ENCODE peak calls at places on chromosome 11, in seven cellular contexts. N, J, D, C, L, E and Q are unnamed samples.

GRCh38 chr11:26849009-26849408 is 127.1 kb upstream of the SLC5A12 start:
- DNase-seq in N (no peak), E (peak; percentile 32), D (no peak), L (peak; percentile 71), C (no peak), J (no peak), Q (no peak)

GRCh38 chr11:86802601-86803051 is 2.3 kb downstream of the PRSS23 start:
- DNase-seq in D (no peak), E (peak; percentile 37), J (peak; percentile 70), C (no peak), L (no peak), N (no peak), Q (peak; percentile 64)

GRCh38 chr11:28461846-28462245 is 353.7 kb downstream of the METTL15 start:
- DNase-seq in N (no peak), L (no peak), E (no peak), J (peak; percentile 32), C (no peak), D (no peak), Q (no peak)

GRCh38 chr11:62012451-62013265 is 45.2 kb upstream of the FTH1 start:
- DNase-seq in L (no peak), E (peak; percentile 13), C (no peak), D (no peak), J (peak; percentile 60), N (no peak), Q (peak; percentile 47)

GRCh38 chr11:122748968-122749687 is 89.2 kb upstream of the CRTAM start:
- DNase-seq in L (peak; percentile 64), D (peak; percentile 49), J (peak; percentile 95), C (no peak), N (peak; percentile 99), E (peak; percentile 48), Q (peak; percentile 61)

GRCh38 chr11:19872526-19873135 is 160.0 kb downstream of the NAV2 start:
- DNase-seq in D (no peak), E (no peak), N (no peak), L (no peak), C (peak; percentile 57), J (no peak), Q (no peak)

GRCh38 chr11:69333149-69333710 is 39.3 kb downstream of the MYEOV start:
- DNase-seq in L (no peak), E (no peak), J (no peak), D (no peak), N (no peak), C (no peak), Q (no peak)

GRCh38 chr11:111982019-111982464 is 43.2 kb upstream of the DLAT start:
- DNase-seq in J (peak; percentile 18), E (peak; percentile 83), N (no peak), C (peak; percentile 33), L (no peak), D (no peak), Q (no peak)

GRCh38 chr11:61955031-61955415 is 4.9 kb downstream of the BEST1 start:
- DNase-seq in D (no peak), N (peak; percentile 74), L (peak; percentile 83), C (no peak), J (peak; percentile 76), E (no peak), Q (peak; percentile 69)

GRCh38 chr11:130865091-130865771 is 51.0 kb downstream of the SNX19 start:
- DNase-seq in D (no peak), L (no peak), E (no peak), N (no peak), J (no peak), C (no peak), Q (no peak)

GRCh38 chr11:3989891-3990290 is 104.7 kb upstream of the RRM1 start:
- DNase-seq in E (no peak), N (no peak), L (no peak), D (no peak), C (no peak), J (no peak), Q (no peak)

GRCh38 chr11:132987936-132988335 is 544.4 kb downstream of the OPCML start:
- DNase-seq in E (no peak), L (no peak), D (no peak), N (no peak), C (no peak), J (peak; percentile 29), Q (no peak)